ENCODE peak calls at places on chromosomes 11 and 22, in six cellular contexts. F, O, C, T, M and S are unnamed samples.

GRCh38 chr11:31810779-31811647 is at the start of gene PAX6:
- DNase-seq in F (peak), O (no peak), C (peak), T (peak), M (peak), S (no peak)

GRCh38 chr11:69575296-69576068 is 65.5 kb upstream of the CCND1 start:
- DNase-seq in F (no peak), O (no peak), C (no peak), T (no peak), M (no peak), S (no peak)

GRCh38 chr11:114988644-114989043 is 310.3 kb downstream of the NXPE2 start:
- DNase-seq in F (no peak), O (no peak), C (no peak), T (no peak), M (no peak), S (no peak)

GRCh38 chr11:115180272-115180671 is 323.9 kb downstream of the CADM1 start:
- DNase-seq in F (no peak), O (no peak), C (no peak), T (no peak), M (no peak), S (no peak)

GRCh38 chr22:46028069-46028991 is 51.4 kb upstream of the WNT7B start:
- DNase-seq in F (no peak), O (peak), C (no peak), T (no peak), M (no peak), S (no peak)

GRCh38 chr11:64553554-64554201 is 37.3 kb upstream of the SLC22A12 start:
- DNase-seq in F (peak), O (peak), C (peak), T (peak), M (peak), S (peak)

GRCh38 chr11:12066799-12067508 is 43.4 kb upstream of the MICAL2 start:
- DNase-seq in F (no peak), O (peak), C (no peak), T (no peak), M (no peak), S (peak)

GRCh38 chr11:64455436-64456261 is 96.7 kb downstream of the RPS6KA4 start:
- DNase-seq in F (no peak), O (no peak), C (no peak), T (no peak), M (no peak), S (no peak)

GRCh38 chr22:20239951-20240773 is 28.0 kb downstream of the RTN4R start:
- DNase-seq in F (no peak), O (no peak), C (no peak), T (no peak), M (no peak), S (no peak)

GRCh38 chr11:14420223-14420622 is 61.2 kb upstream of the RRAS2 start:
- DNase-seq in F (no peak), O (no peak), C (no peak), T (no peak), M (no peak), S (no peak)

GRCh38 chr11:9473408-9473807 is 12.6 kb downstream of the ZNF143 start:
- DNase-seq in F (no peak), O (no peak), C (no peak), T (no peak), M (no peak), S (no peak)

GRCh38 chr11:23370580-23371275 is 510.5 kb upstream of the CCDC179 start:
- DNase-seq in F (no peak), O (no peak), C (no peak), T (no peak), M (peak), S (peak)

GRCh38 chr22:42154293-42154692 is 23.7 kb upstream of the CYP2D6 start:
- DNase-seq in F (no peak), O (no peak), C (no peak), T (no peak), M (no peak), S (no peak)

GRCh38 chr11:116742104-116742503 is 30.7 kb downstream of the BUD13 start:
- DNase-seq in F (no peak), O (no peak), C (no peak), T (no peak), M (no peak), S (no peak)

GRCh38 chr22:22425366-22425765 is 83.2 kb downstream of the ZNF280B start:
- DNase-seq in F (no peak), O (no peak), C (no peak), T (no peak), M (no peak), S (no peak)

GRCh38 chr22:36926721-36927435 is 13.4 kb downstream of the CSF2RB start:
- DNase-seq in F (no peak), O (no peak), C (no peak), T (no peak), M (no peak), S (no peak)

GRCh38 chr11:70381872-70382842 is 16.2 kb upstream of the CTTN start:
- DNase-seq in F (no peak), O (no peak), C (no peak), T (no peak), M (no peak), S (peak)

GRCh38 chr11:129896062-129896461 is 684 bp upstream of the NFRKB start:
- DNase-seq in F (no peak), O (no peak), C (no peak), T (no peak), M (no peak), S (no peak)

GRCh38 chr11:105179542-105180278 is 40.1 kb upstream of the CARD18 start:
- DNase-seq in F (no peak), O (no peak), C (no peak), T (no peak), M (no peak), S (no peak)

GRCh38 chr11:72793452-72794367 is at the start of gene STARD10:
- DNase-seq in F (peak), O (peak), C (peak), T (peak), M (peak), S (peak)

GRCh38 chr11:621838-622237 is 2.9 kb downstream of the CDHR5 start:
- DNase-seq in F (no peak), O (no peak), C (no peak), T (no peak), M (no peak), S (no peak)

GRCh38 chr22:24208012-24208749 is 26.9 kb downstream of the SUSD2 start:
- DNase-seq in F (no peak), O (no peak), C (peak), T (peak), M (peak), S (peak)

GRCh38 chr22:40325315-40325714 is 21.0 kb upstream of the ADSL start:
- DNase-seq in F (peak), O (no peak), C (no peak), T (no peak), M (no peak), S (no peak)

GRCh38 chr11:94127632-94128031 is 1.0 kb upstream of the PANX1 start:
- DNase-seq in F (no peak), O (no peak), C (no peak), T (no peak), M (no peak), S (no peak)

GRCh38 chr11:32310218-32310601 is 125.1 kb downstream of the WT1 start:
- DNase-seq in F (no peak), O (no peak), C (no peak), T (no peak), M (no peak), S (no peak)

GRCh38 chr22:26579331-26579886 is 10.5 kb downstream of the TPST2 start:
- DNase-seq in F (peak), O (peak), C (no peak), T (no peak), M (no peak), S (no peak)

GRCh38 chr11:9170450-9170849 is 79.1 kb upstream of the SCUBE2 start:
- DNase-seq in F (no peak), O (no peak), C (no peak), T (no peak), M (peak), S (peak)

GRCh38 chr22:36569999-36570398 is 41.0 kb upstream of the EIF3D start:
- DNase-seq in F (no peak), O (no peak), C (no peak), T (no peak), M (peak), S (peak)

GRCh38 chr11:63613517-63614135 is 607 bp downstream of the PLAAT3 start:
- DNase-seq in F (peak), O (peak), C (no peak), T (no peak), M (peak), S (no peak)

GRCh38 chr22:23548501-23549197 is 31.4 kb downstream of the IGLL1 start:
- DNase-seq in F (no peak), O (no peak), C (no peak), T (no peak), M (no peak), S (no peak)

GRCh38 chr22:32416556-32417085 is 4.6 kb upstream of the RTCB start:
- DNase-seq in F (no peak), O (no peak), C (no peak), T (no peak), M (no peak), S (no peak)

GRCh38 chr22:20531154-20531403 is 23.7 kb downstream of the MED15 start:
- DNase-seq in F (no peak), O (no peak), C (no peak), T (no peak), M (no peak), S (no peak)